ENCODE peak calls at places on chromosomes 5 and 9, in ten cellular contexts. N, E, R, U, L, Q, H, W, J and O are unnamed samples.

GRCh38 chr9:131817627-131818026 is 77.8 kb upstream of the RAPGEF1 start:
- DNase-seq in R (no peak), U (no peak), Q (no peak), L (no peak), H (no peak), N (peak; percentile 28), E (no peak), W (no peak), J (no peak), O (no peak)

GRCh38 chr9:93207326-93207814 is 23.4 kb downstream of the WNK2 start:
- DNase-seq in H (peak; percentile 90), W (peak; percentile 32), Q (no peak), E (no peak), J (peak; percentile 71), R (no peak), N (no peak), U (peak; percentile 73), L (peak; percentile 28), O (no peak)

GRCh38 chr5:179345179-179345428 is 157 bp downstream of the ADAMTS2 start:
- DNase-seq in U (no peak), R (no peak), E (no peak), J (no peak), L (no peak), W (no peak), Q (no peak), H (no peak), N (no peak), O (no peak)

GRCh38 chr9:105313238-105313637 is 68.8 kb downstream of the SLC44A1 start:
- DNase-seq in W (no peak), E (no peak), L (no peak), J (no peak), U (no peak), Q (no peak), H (no peak), N (no peak), R (no peak), O (peak; percentile 57)

GRCh38 chr5:9148242-9148641 is 397.6 kb downstream of the SEMA5A start:
- DNase-seq in W (no peak), E (no peak), H (no peak), Q (peak; percentile 31), L (no peak), J (no peak), N (no peak), U (no peak), R (no peak), O (no peak)

GRCh38 chr5:78514427-78515345 is 133.9 kb downstream of the LHFPL2 start:
- DNase-seq in L (no peak), H (no peak), N (no peak), Q (peak; percentile 61), J (no peak), R (no peak), U (no peak), E (no peak), W (no peak), O (no peak)

GRCh38 chr9:120868676-120869359 is 8.2 kb downstream of the PHF19 start:
- DNase-seq in E (peak; percentile 98), J (peak; percentile 100), H (peak; percentile 96), Q (peak; percentile 99), U (peak; percentile 96), L (peak; percentile 95), W (peak; percentile 70), N (peak; percentile 96), R (peak; percentile 99), O (peak; percentile 98)

GRCh38 chr5:66440202-66440680 is 156.0 kb upstream of the MAST4 start:
- DNase-seq in L (no peak), Q (peak; percentile 60), J (no peak), W (no peak), N (no peak), H (no peak), E (no peak), U (peak; percentile 65), R (no peak), O (peak; percentile 5)

GRCh38 chr9:98707158-98708102 is 1.3 kb downstream of the GABBR2 start:
- DNase-seq in H (peak; percentile 86), Q (peak; percentile 70), E (no peak), J (no peak), W (no peak), N (peak; percentile 69), R (no peak), L (no peak), U (peak; percentile 43), O (peak; percentile 52)

GRCh38 chr5:154166901-154167791 is 23.4 kb upstream of the GALNT10 start:
- DNase-seq in U (no peak), E (no peak), N (no peak), Q (peak; percentile 14), W (no peak), L (no peak), R (no peak), J (no peak), H (no peak), O (no peak)

GRCh38 chr5:172054611-172055153 is 48.2 kb upstream of the FBXW11 start:
- DNase-seq in Q (no peak), U (no peak), H (no peak), E (no peak), L (no peak), N (no peak), J (peak; percentile 68), R (no peak), W (no peak), O (no peak)

GRCh38 chr5:172055421-172055820 is 49.0 kb upstream of the FBXW11 start:
- DNase-seq in E (no peak), Q (no peak), N (no peak), H (no peak), R (no peak), U (no peak), W (no peak), L (no peak), J (no peak), O (no peak)

GRCh38 chr5:172050070-172050469 is 43.6 kb upstream of the FBXW11 start:
- DNase-seq in W (no peak), L (no peak), N (no peak), U (no peak), E (no peak), Q (no peak), H (no peak), J (no peak), R (no peak), O (no peak)

GRCh38 chr5:172051643-172052362 is 45.4 kb upstream of the FBXW11 start:
- DNase-seq in N (no peak), W (no peak), H (no peak), J (no peak), E (no peak), L (no peak), R (no peak), Q (no peak), U (no peak), O (no peak)

DNA sequence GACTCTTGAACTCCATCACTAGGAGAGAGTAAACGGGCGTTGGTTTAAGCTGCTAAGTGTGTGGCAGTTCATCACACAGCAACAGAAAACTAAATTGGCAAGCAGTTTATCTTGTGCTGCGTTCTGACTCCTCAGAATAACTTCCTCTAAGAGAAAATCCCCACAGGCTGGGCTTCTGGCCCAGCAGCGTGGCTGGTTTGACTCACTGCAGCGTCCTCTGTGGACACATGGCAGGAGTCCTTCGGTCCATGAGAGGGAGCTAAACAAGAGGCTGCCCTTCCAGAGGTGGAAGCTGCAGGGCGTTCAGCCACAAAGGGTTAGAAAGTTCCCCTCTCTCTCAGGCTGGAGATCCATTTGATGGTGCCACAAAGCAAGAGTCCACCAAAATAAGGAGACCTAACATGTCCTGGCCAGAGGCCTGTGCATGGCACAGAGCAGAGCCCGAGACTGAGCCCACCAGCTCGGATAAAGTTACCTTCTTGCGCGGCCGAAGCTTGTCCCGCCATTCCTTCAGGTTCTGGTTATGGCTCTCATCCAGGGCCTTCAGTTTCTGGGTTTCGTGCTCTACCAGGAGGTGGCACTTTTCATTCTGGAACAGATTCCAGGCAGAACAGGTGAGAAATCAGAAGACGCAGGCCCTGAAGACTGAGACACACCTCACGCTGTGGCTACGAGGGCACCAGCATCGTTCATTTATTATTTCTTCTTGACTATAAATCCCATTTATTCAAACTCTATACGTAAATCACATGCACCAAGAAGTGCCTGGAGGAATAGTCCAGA is 46.2 kb upstream of the FBXW11 start:
- DNase-seq in N (no peak), L (no peak), W (no peak), H (peak; percentile 18), J (no peak), Q (peak; percentile 22), E (no peak), U (peak; percentile 86), R (no peak), O (no peak)
- TF ChIP-seq CTCF in N (no peak), L (no peak), W (no peak), H (peak; percentile 66), J (no peak), Q (no peak), E (no peak), U (peak; percentile 58), R (no peak), O (no peak)

DNA sequence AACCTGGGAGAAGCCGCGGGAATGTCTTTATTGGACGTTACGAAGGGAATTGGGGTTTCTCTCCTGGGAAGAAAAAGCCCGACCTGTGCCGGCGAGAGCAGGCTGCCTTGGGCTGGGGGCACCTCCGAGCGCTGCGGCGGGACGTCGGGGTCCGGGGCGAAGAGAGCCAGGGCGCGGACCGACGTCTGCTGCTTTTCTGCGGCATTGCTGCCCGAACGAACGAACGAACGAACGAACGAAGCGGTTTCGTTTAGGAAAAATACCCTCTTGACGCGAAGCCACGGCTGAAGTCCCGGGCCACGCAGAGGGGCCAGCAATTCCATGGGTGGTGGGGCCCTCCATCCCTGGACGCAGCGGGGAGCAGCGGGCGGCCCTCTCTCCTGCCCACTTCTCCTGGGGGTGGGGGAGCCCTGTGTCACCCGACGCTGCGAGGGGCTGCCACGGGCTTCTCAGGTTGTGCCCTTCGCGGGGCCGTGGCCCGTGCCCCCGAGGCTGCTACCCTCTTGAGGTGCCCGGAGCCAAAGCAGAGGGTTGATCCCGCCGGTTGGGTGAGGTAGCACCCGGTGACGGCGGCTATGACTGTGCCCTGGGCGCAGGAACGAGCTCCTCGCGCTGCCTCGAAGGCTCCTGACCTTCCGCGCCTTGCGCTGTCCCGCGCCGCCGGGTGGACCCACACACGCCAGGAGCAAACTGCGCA is 4.9 kb upstream of the PITX1 start:
- DNase-seq in Q (peak; percentile 53), H (no peak), R (no peak), U (no peak), N (no peak), W (no peak), E (no peak), L (no peak), J (no peak), O (no peak)
- H3K4me3 ChIP-seq in Q (peak overlapping the region; percentile 39), H (no peak overlapping the region), R (peak overlapping the region; percentile 30), U (no peak overlapping the region), N (peak overlapping the region; percentile 38), W (peak overlapping the region; percentile 7), E (peak overlapping the region; percentile 59), L (no peak overlapping the region), J (peak overlapping the region; percentile 2), O (no peak overlapping the region)

DNA sequence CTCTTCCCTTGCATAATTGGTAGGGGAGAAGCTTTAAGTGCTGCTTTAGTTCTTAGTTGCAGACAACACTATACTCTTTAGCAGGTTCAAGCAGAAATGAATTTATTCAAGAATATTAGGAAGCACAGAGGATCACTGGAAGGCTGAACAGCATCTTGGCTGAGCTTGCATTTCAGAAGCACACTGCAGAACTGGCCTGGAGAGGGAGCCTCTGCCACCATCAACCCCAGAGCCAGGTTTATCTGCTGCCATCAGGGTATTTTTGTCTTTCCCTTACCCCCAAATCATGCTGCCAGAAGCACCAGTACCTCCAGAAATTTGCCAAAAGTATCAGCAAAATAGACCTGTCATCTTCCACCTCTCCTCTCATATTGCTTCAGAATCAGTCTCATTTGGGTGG is 440.7 kb downstream of the DMAC1 start:
- DNase-seq in U (no peak), J (no peak), W (no peak), H (peak; percentile 16), N (no peak), R (no peak), E (no peak), Q (no peak), L (no peak), O (no peak)
- TF ChIP-seq CTCF in U (peak; percentile 7), J (no peak), W (peak; percentile 36), H (peak; percentile 42), N (no peak), R (no peak), E (no peak), Q (peak; percentile 19), L (no peak), O (no peak)

GRCh38 chr9:3912260-3912659 is 386.5 kb upstream of the RFX3 start:
- DNase-seq in W (no peak), H (no peak), Q (no peak), L (no peak), U (no peak), R (no peak), E (no peak), N (no peak), J (no peak), O (no peak)
- H3K4me3 ChIP-seq in W (no peak overlapping the region), H (no peak overlapping the region), Q (no peak overlapping the region), L (no peak overlapping the region), U (no peak overlapping the region), R (no peak overlapping the region), E (no peak overlapping the region), N (no peak overlapping the region), J (no peak overlapping the region), O (no peak overlapping the region)